ENCODE peak calls at places on chromosomes 3 and 15, in eight cellular contexts. One of them, this sample, is unnamed.

GRCh38 chr15:63492541-63493077 is 11.8 kb upstream of the USP3 start:
- DNase-seq in NCI-H2029: no peak
- DNase-seq in HuH-7: no peak
- DNase-seq in NCI-H2171: no peak
- DNase-seq in Right ventricle myocardium superior: no peak
- DNase-seq in AG09309: no peak
- DNase-seq in kidney epithelial cell: no peak
- DNase-seq in cerebellar cortex: no peak
- DNase-seq in this sample: no peak

GRCh38 chr3:176814252-176814651 is 383.0 kb downstream of the TBL1XR1 start:
- DNase-seq in kidney epithelial cell: peak; percentile 14
- DNase-seq in AG09309: no peak
- DNase-seq in NCI-H2029: no peak
- DNase-seq in Right ventricle myocardium superior: peak; percentile 56
- DNase-seq in HuH-7: peak; percentile 76
- DNase-seq in cerebellar cortex: peak; percentile 54
- DNase-seq in NCI-H2171: peak; percentile 31
- DNase-seq in this sample: peak; percentile 55

GRCh38 chr15:63236272-63236671 is 41.1 kb upstream of the APH1B start:
- DNase-seq in NCI-H2171: no peak
- DNase-seq in cerebellar cortex: no peak
- DNase-seq in AG09309: no peak
- DNase-seq in HuH-7: no peak
- DNase-seq in Right ventricle myocardium superior: no peak
- DNase-seq in NCI-H2029: no peak
- DNase-seq in kidney epithelial cell: no peak
- DNase-seq in this sample: no peak

GRCh38 chr3:171833775-171834460 is 9.2 kb upstream of the TMEM212 start:
- DNase-seq in Right ventricle myocardium superior: no peak
- DNase-seq in HuH-7: no peak
- DNase-seq in cerebellar cortex: no peak
- DNase-seq in NCI-H2171: no peak
- DNase-seq in NCI-H2029: no peak
- DNase-seq in AG09309: no peak
- DNase-seq in kidney epithelial cell: no peak
- DNase-seq in this sample: peak; percentile 59

GRCh38 chr15:99431661-99432091 is 134.1 kb upstream of the MEF2A start:
- DNase-seq in HuH-7: no peak
- DNase-seq in cerebellar cortex: no peak
- DNase-seq in Right ventricle myocardium superior: peak; percentile 32
- DNase-seq in NCI-H2029: no peak
- DNase-seq in NCI-H2171: no peak
- DNase-seq in kidney epithelial cell: no peak
- DNase-seq in AG09309: no peak
- DNase-seq in this sample: no peak

GRCh38 chr3:175422744-175423143 is 563.6 kb downstream of the NAALADL2 start:
- DNase-seq in NCI-H2171: no peak
- DNase-seq in Right ventricle myocardium superior: no peak
- DNase-seq in HuH-7: no peak
- DNase-seq in cerebellar cortex: no peak
- DNase-seq in AG09309: no peak
- DNase-seq in NCI-H2029: no peak
- DNase-seq in kidney epithelial cell: no peak
- DNase-seq in this sample: no peak

GRCh38 chr3:11059090-11059798 is 66.7 kb downstream of the SLC6A1 start:
- DNase-seq in Right ventricle myocardium superior: no peak
- DNase-seq in NCI-H2171: peak; percentile 38
- DNase-seq in cerebellar cortex: peak; percentile 63
- DNase-seq in HuH-7: peak; percentile 89
- DNase-seq in kidney epithelial cell: peak; percentile 12
- DNase-seq in AG09309: peak; percentile 52
- DNase-seq in NCI-H2029: peak; percentile 48
- DNase-seq in this sample: peak; percentile 92

GRCh38 chr3:195069501-195070251 is 201.3 kb downstream of the XXYLT1 start:
- DNase-seq in kidney epithelial cell: no peak
- DNase-seq in HuH-7: no peak
- DNase-seq in NCI-H2029: no peak
- DNase-seq in cerebellar cortex: no peak
- DNase-seq in NCI-H2171: no peak
- DNase-seq in AG09309: no peak
- DNase-seq in Right ventricle myocardium superior: no peak
- DNase-seq in this sample: no peak

GRCh38 chr15:67067161-67067853 is 1.9 kb downstream of the SMAD3 start:
- DNase-seq in AG09309: no peak
- DNase-seq in kidney epithelial cell: no peak
- DNase-seq in HuH-7: no peak
- DNase-seq in NCI-H2171: peak; percentile 27
- DNase-seq in NCI-H2029: no peak
- DNase-seq in Right ventricle myocardium superior: no peak
- DNase-seq in cerebellar cortex: no peak
- DNase-seq in this sample: no peak

GRCh38 chr15:40050788-40051615 is 12.0 kb upstream of the SRP14 start:
- DNase-seq in HuH-7: no peak
- DNase-seq in NCI-H2029: no peak
- DNase-seq in NCI-H2171: no peak
- DNase-seq in AG09309: no peak
- DNase-seq in kidney epithelial cell: no peak
- DNase-seq in Right ventricle myocardium superior: no peak
- DNase-seq in cerebellar cortex: peak; percentile 52
- DNase-seq in this sample: peak; percentile 18

GRCh38 chr3:99479768-99480167 is 158.6 kb upstream of the COL8A1 start:
- DNase-seq in NCI-H2171: no peak
- DNase-seq in NCI-H2029: no peak
- DNase-seq in Right ventricle myocardium superior: no peak
- DNase-seq in cerebellar cortex: no peak
- DNase-seq in kidney epithelial cell: no peak
- DNase-seq in AG09309: no peak
- DNase-seq in HuH-7: no peak
- DNase-seq in this sample: no peak

GRCh38 chr3:184604039-184604955 is 42.7 kb downstream of the EPHB3 start:
- DNase-seq in HuH-7: peak; percentile 73
- DNase-seq in cerebellar cortex: no peak
- DNase-seq in Right ventricle myocardium superior: no peak
- DNase-seq in NCI-H2171: no peak
- DNase-seq in NCI-H2029: no peak
- DNase-seq in AG09309: no peak
- DNase-seq in kidney epithelial cell: no peak
- DNase-seq in this sample: peak; percentile 54

GRCh38 chr15:50183112-50183794 is 1.3 kb downstream of the SLC27A2 start:
- DNase-seq in kidney epithelial cell: no peak
- DNase-seq in NCI-H2029: no peak
- DNase-seq in AG09309: no peak
- DNase-seq in cerebellar cortex: no peak
- DNase-seq in HuH-7: no peak
- DNase-seq in NCI-H2171: no peak
- DNase-seq in Right ventricle myocardium superior: no peak
- DNase-seq in this sample: peak; percentile 82

GRCh38 chr3:43948013-43948412 is 257.3 kb downstream of the ABHD5 start:
- DNase-seq in Right ventricle myocardium superior: no peak
- DNase-seq in NCI-H2029: no peak
- DNase-seq in HuH-7: no peak
- DNase-seq in NCI-H2171: no peak
- DNase-seq in cerebellar cortex: no peak
- DNase-seq in kidney epithelial cell: no peak
- DNase-seq in AG09309: no peak
- DNase-seq in this sample: peak; percentile 74

GRCh38 chr3:159260049-159260662 is 458.3 kb downstream of the MFSD1 start:
- DNase-seq in kidney epithelial cell: peak; percentile 23
- DNase-seq in NCI-H2171: peak; percentile 37
- DNase-seq in NCI-H2029: peak; percentile 30
- DNase-seq in Right ventricle myocardium superior: no peak
- DNase-seq in AG09309: peak; percentile 66
- DNase-seq in cerebellar cortex: peak; percentile 72
- DNase-seq in HuH-7: peak; percentile 4
- DNase-seq in this sample: peak; percentile 65

GRCh38 chr3:25426408-25426807 is 1.7 kb upstream of the RARB start:
- DNase-seq in HuH-7: no peak
- DNase-seq in AG09309: no peak
- DNase-seq in NCI-H2171: no peak
- DNase-seq in NCI-H2029: no peak
- DNase-seq in cerebellar cortex: no peak
- DNase-seq in kidney epithelial cell: no peak
- DNase-seq in Right ventricle myocardium superior: peak; percentile 56
- DNase-seq in this sample: no peak

GRCh38 chr3:161349529-161350278 is 21.6 kb downstream of the SPTSSB start:
- DNase-seq in NCI-H2029: no peak
- DNase-seq in HuH-7: no peak
- DNase-seq in Right ventricle myocardium superior: no peak
- DNase-seq in cerebellar cortex: peak; percentile 66
- DNase-seq in kidney epithelial cell: peak; percentile 95
- DNase-seq in AG09309: peak; percentile 68
- DNase-seq in NCI-H2171: no peak
- DNase-seq in this sample: peak; percentile 57

GRCh38 chr3:170780955-170781354 is 89.0 kb downstream of the RPL22L1 start:
- DNase-seq in kidney epithelial cell: no peak
- DNase-seq in NCI-H2029: no peak
- DNase-seq in NCI-H2171: no peak
- DNase-seq in Right ventricle myocardium superior: no peak
- DNase-seq in HuH-7: peak; percentile 36
- DNase-seq in cerebellar cortex: no peak
- DNase-seq in AG09309: no peak
- DNase-seq in this sample: no peak

GRCh38 chr15:68464451-68465090 is 32.6 kb upstream of the ITGA11 start:
- DNase-seq in AG09309: no peak
- DNase-seq in Right ventricle myocardium superior: no peak
- DNase-seq in NCI-H2029: no peak
- DNase-seq in NCI-H2171: no peak
- DNase-seq in cerebellar cortex: no peak
- DNase-seq in HuH-7: no peak
- DNase-seq in kidney epithelial cell: no peak
- DNase-seq in this sample: no peak

GRCh38 chr3:53773586-53774368 is 72.4 kb downstream of the CHDH start:
- DNase-seq in NCI-H2171: no peak
- DNase-seq in cerebellar cortex: peak; percentile 3
- DNase-seq in Right ventricle myocardium superior: no peak
- DNase-seq in NCI-H2029: no peak
- DNase-seq in kidney epithelial cell: no peak
- DNase-seq in HuH-7: no peak
- DNase-seq in AG09309: peak; percentile 86
- DNase-seq in this sample: no peak

GRCh38 chr15:27058939-27059338 is 88.0 kb downstream of the GABRG3 start:
- DNase-seq in kidney epithelial cell: no peak
- DNase-seq in Right ventricle myocardium superior: no peak
- DNase-seq in AG09309: no peak
- DNase-seq in NCI-H2029: no peak
- DNase-seq in HuH-7: no peak
- DNase-seq in NCI-H2171: no peak
- DNase-seq in cerebellar cortex: no peak
- DNase-seq in this sample: no peak

GRCh38 chr15:55151621-55152020 is 45.1 kb downstream of the RSL24D1 start:
- DNase-seq in cerebellar cortex: no peak
- DNase-seq in NCI-H2171: peak; percentile 41
- DNase-seq in NCI-H2029: peak; percentile 37
- DNase-seq in Right ventricle myocardium superior: no peak
- DNase-seq in AG09309: no peak
- DNase-seq in HuH-7: no peak
- DNase-seq in kidney epithelial cell: no peak
- DNase-seq in this sample: no peak

GRCh38 chr3:5197470-5198312 is 10.2 kb downstream of the EDEM1 start:
- DNase-seq in NCI-H2029: no peak
- DNase-seq in Right ventricle myocardium superior: no peak
- DNase-seq in kidney epithelial cell: no peak
- DNase-seq in AG09309: no peak
- DNase-seq in cerebellar cortex: no peak
- DNase-seq in NCI-H2171: no peak
- DNase-seq in HuH-7: no peak
- DNase-seq in this sample: peak; percentile 73

GRCh38 chr3:182973047-182973446 is 7.3 kb downstream of the DCUN1D1 start:
- DNase-seq in cerebellar cortex: no peak
- DNase-seq in kidney epithelial cell: no peak
- DNase-seq in Right ventricle myocardium superior: no peak
- DNase-seq in NCI-H2171: no peak
- DNase-seq in NCI-H2029: no peak
- DNase-seq in HuH-7: no peak
- DNase-seq in AG09309: no peak
- DNase-seq in this sample: no peak

GRCh38 chr15:93033434-93034045 is 55.5 kb downstream of the RGMA start:
- DNase-seq in cerebellar cortex: no peak
- DNase-seq in kidney epithelial cell: no peak
- DNase-seq in HuH-7: peak; percentile 7
- DNase-seq in NCI-H2171: no peak
- DNase-seq in NCI-H2029: no peak
- DNase-seq in Right ventricle myocardium superior: peak; percentile 18
- DNase-seq in AG09309: no peak
- DNase-seq in this sample: no peak

GRCh38 chr3:156626104-156626503 is 48.3 kb upstream of the TIPARP start:
- DNase-seq in Right ventricle myocardium superior: no peak
- DNase-seq in HuH-7: no peak
- DNase-seq in AG09309: no peak
- DNase-seq in NCI-H2029: peak; percentile 94
- DNase-seq in kidney epithelial cell: no peak
- DNase-seq in NCI-H2171: no peak
- DNase-seq in cerebellar cortex: no peak
- DNase-seq in this sample: no peak

GRCh38 chr3:136110481-136110880 is 85.7 kb downstream of the MSL2 start:
- DNase-seq in Right ventricle myocardium superior: no peak
- DNase-seq in HuH-7: no peak
- DNase-seq in NCI-H2171: no peak
- DNase-seq in NCI-H2029: no peak
- DNase-seq in AG09309: no peak
- DNase-seq in kidney epithelial cell: no peak
- DNase-seq in cerebellar cortex: no peak
- DNase-seq in this sample: no peak

GRCh38 chr3:160870327-160870726 is 114.3 kb downstream of the PPM1L start:
- DNase-seq in kidney epithelial cell: no peak
- DNase-seq in Right ventricle myocardium superior: no peak
- DNase-seq in NCI-H2171: no peak
- DNase-seq in HuH-7: no peak
- DNase-seq in AG09309: no peak
- DNase-seq in NCI-H2029: peak; percentile 41
- DNase-seq in cerebellar cortex: no peak
- DNase-seq in this sample: no peak

GRCh38 chr3:142210608-142211007 is 14.8 kb downstream of the GK5 start:
- DNase-seq in AG09309: no peak
- DNase-seq in cerebellar cortex: peak; percentile 36
- DNase-seq in NCI-H2029: no peak
- DNase-seq in NCI-H2171: no peak
- DNase-seq in Right ventricle myocardium superior: no peak
- DNase-seq in HuH-7: no peak
- DNase-seq in kidney epithelial cell: no peak
- DNase-seq in this sample: no peak

GRCh38 chr15:48062476-48062875 is 58.3 kb upstream of the SLC24A5 start:
- DNase-seq in NCI-H2171: no peak
- DNase-seq in NCI-H2029: peak; percentile 16
- DNase-seq in cerebellar cortex: no peak
- DNase-seq in HuH-7: no peak
- DNase-seq in AG09309: no peak
- DNase-seq in Right ventricle myocardium superior: no peak
- DNase-seq in kidney epithelial cell: no peak
- DNase-seq in this sample: no peak

GRCh38 chr3:169260296-169260695 is 403.2 kb downstream of the MECOM start:
- DNase-seq in AG09309: no peak
- DNase-seq in HuH-7: no peak
- DNase-seq in NCI-H2171: peak; percentile 23
- DNase-seq in cerebellar cortex: no peak
- DNase-seq in Right ventricle myocardium superior: no peak
- DNase-seq in NCI-H2029: no peak
- DNase-seq in kidney epithelial cell: no peak
- DNase-seq in this sample: no peak

This sample was measured in NB4.